ENCODE peak calls at places on chromosomes 1 and 21, in seven cellular contexts. G is endothelial cell; X is stimulated activated CD8-positive, alpha-beta memory T cell treated with anti-CD3 and anti-CD28 coated beads, Interleukin-2, amount 100 ng/mL, for 1 hour; V is naive B cell; O is T-helper 1 cell; C is DMS153; J is stimulated activated CD4-positive, alpha-beta T cell treated with anti-CD3 and anti-CD28 coated beads, TNF-alpha, amount 100 ng/mL, for 24 hours. I is an unnamed sample.

GRCh38 chr21:36194024-36194423 is 37.4 kb downstream of the DOP1B start:
- DNase-seq in G (no peak), X (no peak), V (no peak), O (no peak), C (no peak), J (no peak), I (no peak)

GRCh38 chr1:185632659-185633428 is 101.3 kb upstream of the HMCN1 start:
- DNase-seq in G (no peak), X (no peak), V (no peak), O (no peak), C (no peak), J (no peak), I (no peak)

GRCh38 chr1:40909281-40909680 is 47.1 kb upstream of the CITED4 start:
- DNase-seq in G (no peak), X (no peak), V (no peak), O (no peak), C (no peak), J (no peak), I (no peak)

GRCh38 chr1:93440272-93440671 is 7.6 kb upstream of the FNBP1L start:
- DNase-seq in G (no peak), X (no peak), V (no peak), O (no peak), C (no peak), J (no peak), I (no peak)

GRCh38 chr21:27564684-27565280 is 597.9 kb upstream of the ADAMTS5 start:
- DNase-seq in G (peak), X (no peak), V (no peak), O (no peak), C (no peak), J (no peak), I (peak)

GRCh38 chr1:156608981-156609380 is 7.7 kb upstream of the GPATCH4 start:
- DNase-seq in G (peak), X (peak), V (peak), O (peak), C (peak), J (peak), I (peak)

GRCh38 chr1:117825414-117825813 is 104.0 kb downstream of the GDAP2 start:
- DNase-seq in G (no peak), X (no peak), V (no peak), O (no peak), C (no peak), J (no peak), I (no peak)

GRCh38 chr1:230040440-230040839 is 26.6 kb upstream of the GALNT2 start:
- DNase-seq in G (no peak), X (no peak), V (no peak), O (no peak), C (no peak), J (no peak), I (no peak)

GRCh38 chr1:233105225-233105624 is 154.8 kb downstream of the NTPCR start:
- DNase-seq in G (no peak), X (no peak), V (no peak), O (no peak), C (no peak), J (no peak), I (no peak)

GRCh38 chr1:236101233-236102200 is 36.6 kb upstream of the NID1 start:
- DNase-seq in G (no peak), X (no peak), V (no peak), O (no peak), C (no peak), J (no peak), I (no peak)

GRCh38 chr1:214451591-214451990 is 99.8 kb downstream of the PTPN14 start:
- DNase-seq in G (no peak), X (no peak), V (no peak), O (no peak), C (no peak), J (no peak), I (no peak)

I was measured in nephron progenitor cell.